ENCODE peak calls at places on chromosomes 16 and 17, in seven cellular contexts. One of them, this sample, is unnamed.
A peak's percentile ranks its signal among the peaks of the same experiment; 100 is the strongest.

GRCh38 chr17:56185491-56185890 is 32.2 kb downstream of the ANKFN1 start:
- DNase-seq in NCI-H510A: no peak
- DNase-seq in IMR-90: peak; percentile 49
- DNase-seq in EH: peak; percentile 85
- DNase-seq in fibroblast of pulmonary artery: peak; percentile 56
- DNase-seq in activated T-helper 1 cell treated with anti-CD3 and anti-CD28 coated beads, Interleukin-2, amount 50 U/mL, for 16 hours: no peak
- DNase-seq in mucosa of gallbladder: no peak
- DNase-seq in this sample: peak; percentile 57

GRCh38 chr16:10419701-10420100 is 33.8 kb downstream of the ATF7IP2 start:
- DNase-seq in NCI-H510A: no peak
- DNase-seq in EH: no peak
- DNase-seq in IMR-90: no peak
- DNase-seq in mucosa of gallbladder: no peak
- DNase-seq in activated T-helper 1 cell treated with anti-CD3 and anti-CD28 coated beads, Interleukin-2, amount 50 U/mL, for 16 hours: no peak
- DNase-seq in fibroblast of pulmonary artery: no peak
- DNase-seq in this sample: no peak

GRCh38 chr17:35731932-35732805 is 730 bp downstream of the RASL10B start:
- DNase-seq in EH: no peak
- DNase-seq in IMR-90: no peak
- DNase-seq in activated T-helper 1 cell treated with anti-CD3 and anti-CD28 coated beads, Interleukin-2, amount 50 U/mL, for 16 hours: no peak
- DNase-seq in mucosa of gallbladder: no peak
- DNase-seq in NCI-H510A: no peak
- DNase-seq in fibroblast of pulmonary artery: no peak
- DNase-seq in this sample: no peak

GRCh38 chr17:740240-741055 is 8.1 kb downstream of the TLCD3A start:
- DNase-seq in activated T-helper 1 cell treated with anti-CD3 and anti-CD28 coated beads, Interleukin-2, amount 50 U/mL, for 16 hours: no peak
- DNase-seq in NCI-H510A: no peak
- DNase-seq in EH: no peak
- DNase-seq in fibroblast of pulmonary artery: no peak
- DNase-seq in IMR-90: no peak
- DNase-seq in mucosa of gallbladder: peak; percentile 23
- DNase-seq in this sample: no peak

GRCh38 chr17:81429353-81429774 is 34.1 kb downstream of the BAHCC1 start:
- DNase-seq in fibroblast of pulmonary artery: peak; percentile 77
- DNase-seq in activated T-helper 1 cell treated with anti-CD3 and anti-CD28 coated beads, Interleukin-2, amount 50 U/mL, for 16 hours: no peak
- DNase-seq in IMR-90: peak; percentile 67
- DNase-seq in EH: peak; percentile 81
- DNase-seq in NCI-H510A: peak; percentile 41
- DNase-seq in mucosa of gallbladder: peak; percentile 89
- DNase-seq in this sample: peak; percentile 43

GRCh38 chr16:84864266-84864955 is 44.6 kb downstream of the CRISPLD2 start:
- DNase-seq in IMR-90: no peak
- DNase-seq in EH: no peak
- DNase-seq in NCI-H510A: no peak
- DNase-seq in activated T-helper 1 cell treated with anti-CD3 and anti-CD28 coated beads, Interleukin-2, amount 50 U/mL, for 16 hours: no peak
- DNase-seq in mucosa of gallbladder: no peak
- DNase-seq in fibroblast of pulmonary artery: no peak
- DNase-seq in this sample: no peak

GRCh38 chr17:40547785-40548478 is 17.3 kb downstream of the CCR7 start:
- DNase-seq in activated T-helper 1 cell treated with anti-CD3 and anti-CD28 coated beads, Interleukin-2, amount 50 U/mL, for 16 hours: no peak
- DNase-seq in fibroblast of pulmonary artery: no peak
- DNase-seq in IMR-90: no peak
- DNase-seq in NCI-H510A: no peak
- DNase-seq in EH: no peak
- DNase-seq in mucosa of gallbladder: no peak
- DNase-seq in this sample: no peak

GRCh38 chr17:7858487-7858832 is 657 bp downstream of the CYB5D1 start:
- DNase-seq in activated T-helper 1 cell treated with anti-CD3 and anti-CD28 coated beads, Interleukin-2, amount 50 U/mL, for 16 hours: no peak
- DNase-seq in NCI-H510A: peak; percentile 23
- DNase-seq in EH: peak; percentile 64
- DNase-seq in fibroblast of pulmonary artery: peak; percentile 50
- DNase-seq in IMR-90: peak; percentile 44
- DNase-seq in mucosa of gallbladder: no peak
- DNase-seq in this sample: peak; percentile 66

GRCh38 chr17:57548421-57549385 is 196.4 kb downstream of the CCDC182 start:
- DNase-seq in activated T-helper 1 cell treated with anti-CD3 and anti-CD28 coated beads, Interleukin-2, amount 50 U/mL, for 16 hours: no peak
- DNase-seq in IMR-90: no peak
- DNase-seq in fibroblast of pulmonary artery: peak; percentile 35
- DNase-seq in mucosa of gallbladder: no peak
- DNase-seq in EH: no peak
- DNase-seq in NCI-H510A: no peak
- DNase-seq in this sample: no peak

GRCh38 chr17:51298508-51299371 is 38.4 kb downstream of the UTP18 start:
- DNase-seq in NCI-H510A: no peak
- DNase-seq in activated T-helper 1 cell treated with anti-CD3 and anti-CD28 coated beads, Interleukin-2, amount 50 U/mL, for 16 hours: no peak
- DNase-seq in EH: peak; percentile 53
- DNase-seq in IMR-90: peak; percentile 54
- DNase-seq in mucosa of gallbladder: no peak
- DNase-seq in fibroblast of pulmonary artery: peak; percentile 66
- DNase-seq in this sample: peak; percentile 48

GRCh38 chr16:85392756-85393673 is 220.1 kb upstream of the GSE1 start:
- DNase-seq in mucosa of gallbladder: no peak
- DNase-seq in fibroblast of pulmonary artery: no peak
- DNase-seq in IMR-90: no peak
- DNase-seq in EH: no peak
- DNase-seq in activated T-helper 1 cell treated with anti-CD3 and anti-CD28 coated beads, Interleukin-2, amount 50 U/mL, for 16 hours: no peak
- DNase-seq in NCI-H510A: no peak
- DNase-seq in this sample: no peak

GRCh38 chr16:66844009-66844341 is 239 bp upstream of the CA7 start:
- DNase-seq in EH: no peak
- DNase-seq in activated T-helper 1 cell treated with anti-CD3 and anti-CD28 coated beads, Interleukin-2, amount 50 U/mL, for 16 hours: no peak
- DNase-seq in mucosa of gallbladder: no peak
- DNase-seq in NCI-H510A: no peak
- DNase-seq in fibroblast of pulmonary artery: no peak
- DNase-seq in IMR-90: no peak
- DNase-seq in this sample: no peak

GRCh38 chr16:2824626-2825025 is 5.5 kb upstream of the ZG16B start:
- DNase-seq in fibroblast of pulmonary artery: no peak
- DNase-seq in EH: no peak
- DNase-seq in NCI-H510A: no peak
- DNase-seq in IMR-90: no peak
- DNase-seq in activated T-helper 1 cell treated with anti-CD3 and anti-CD28 coated beads, Interleukin-2, amount 50 U/mL, for 16 hours: no peak
- DNase-seq in mucosa of gallbladder: no peak
- DNase-seq in this sample: no peak

GRCh38 chr17:56478836-56479447 is 114.6 kb upstream of the NOG start:
- DNase-seq in EH: peak; percentile 39
- DNase-seq in fibroblast of pulmonary artery: peak; percentile 10
- DNase-seq in activated T-helper 1 cell treated with anti-CD3 and anti-CD28 coated beads, Interleukin-2, amount 50 U/mL, for 16 hours: no peak
- DNase-seq in NCI-H510A: no peak
- DNase-seq in IMR-90: peak; percentile 25
- DNase-seq in mucosa of gallbladder: no peak
- DNase-seq in this sample: peak; percentile 20

GRCh38 chr17:13931752-13932477 is 137.4 kb upstream of the COX10 start:
- DNase-seq in fibroblast of pulmonary artery: peak; percentile 37
- DNase-seq in activated T-helper 1 cell treated with anti-CD3 and anti-CD28 coated beads, Interleukin-2, amount 50 U/mL, for 16 hours: no peak
- DNase-seq in mucosa of gallbladder: peak; percentile 56
- DNase-seq in EH: peak; percentile 67
- DNase-seq in IMR-90: peak; percentile 3
- DNase-seq in NCI-H510A: no peak
- DNase-seq in this sample: no peak

GRCh38 chr17:75697651-75698291 is 23.5 kb upstream of the ITGB4 start:
- DNase-seq in NCI-H510A: no peak
- DNase-seq in activated T-helper 1 cell treated with anti-CD3 and anti-CD28 coated beads, Interleukin-2, amount 50 U/mL, for 16 hours: no peak
- DNase-seq in fibroblast of pulmonary artery: no peak
- DNase-seq in IMR-90: no peak
- DNase-seq in EH: no peak
- DNase-seq in mucosa of gallbladder: no peak
- DNase-seq in this sample: no peak

GRCh38 chr17:66850692-66851091 is 15.8 kb downstream of the CACNG5 start:
- DNase-seq in fibroblast of pulmonary artery: no peak
- DNase-seq in activated T-helper 1 cell treated with anti-CD3 and anti-CD28 coated beads, Interleukin-2, amount 50 U/mL, for 16 hours: no peak
- DNase-seq in NCI-H510A: no peak
- DNase-seq in IMR-90: no peak
- DNase-seq in mucosa of gallbladder: no peak
- DNase-seq in EH: no peak
- DNase-seq in this sample: no peak

GRCh38 chr16:22124583-22125284 is 32.4 kb downstream of the VWA3A start:
- DNase-seq in activated T-helper 1 cell treated with anti-CD3 and anti-CD28 coated beads, Interleukin-2, amount 50 U/mL, for 16 hours: no peak
- DNase-seq in mucosa of gallbladder: no peak
- DNase-seq in NCI-H510A: no peak
- DNase-seq in EH: no peak
- DNase-seq in fibroblast of pulmonary artery: no peak
- DNase-seq in IMR-90: no peak
- DNase-seq in this sample: no peak

GRCh38 chr17:29379084-29379811 is 10.9 kb upstream of the TAOK1 start:
- DNase-seq in NCI-H510A: peak; percentile 34
- DNase-seq in EH: no peak
- DNase-seq in activated T-helper 1 cell treated with anti-CD3 and anti-CD28 coated beads, Interleukin-2, amount 50 U/mL, for 16 hours: no peak
- DNase-seq in fibroblast of pulmonary artery: no peak
- DNase-seq in mucosa of gallbladder: no peak
- DNase-seq in IMR-90: no peak
- DNase-seq in this sample: no peak

GRCh38 chr17:37664214-37664613 is 21.0 kb upstream of the DDX52 start:
- DNase-seq in NCI-H510A: no peak
- DNase-seq in mucosa of gallbladder: no peak
- DNase-seq in activated T-helper 1 cell treated with anti-CD3 and anti-CD28 coated beads, Interleukin-2, amount 50 U/mL, for 16 hours: no peak
- DNase-seq in EH: no peak
- DNase-seq in IMR-90: no peak
- DNase-seq in fibroblast of pulmonary artery: no peak
- DNase-seq in this sample: no peak

GRCh38 chr17:39738568-39738901 is 797 bp downstream of the GRB7 start:
- DNase-seq in mucosa of gallbladder: no peak
- DNase-seq in EH: no peak
- DNase-seq in NCI-H510A: peak; percentile 41
- DNase-seq in fibroblast of pulmonary artery: no peak
- DNase-seq in activated T-helper 1 cell treated with anti-CD3 and anti-CD28 coated beads, Interleukin-2, amount 50 U/mL, for 16 hours: no peak
- DNase-seq in IMR-90: no peak
- DNase-seq in this sample: no peak

GRCh38 chr17:76318586-76318985 is 10.5 kb upstream of the QRICH2 start:
- DNase-seq in NCI-H510A: no peak
- DNase-seq in EH: peak; percentile 48
- DNase-seq in mucosa of gallbladder: no peak
- DNase-seq in activated T-helper 1 cell treated with anti-CD3 and anti-CD28 coated beads, Interleukin-2, amount 50 U/mL, for 16 hours: no peak
- DNase-seq in fibroblast of pulmonary artery: no peak
- DNase-seq in IMR-90: peak; percentile 85
- DNase-seq in this sample: peak; percentile 27

GRCh38 chr16:35342012-35342411 is 1882.6 kb downstream of the TP53TG3F start:
- DNase-seq in EH: no peak
- DNase-seq in IMR-90: no peak
- DNase-seq in fibroblast of pulmonary artery: no peak
- DNase-seq in activated T-helper 1 cell treated with anti-CD3 and anti-CD28 coated beads, Interleukin-2, amount 50 U/mL, for 16 hours: no peak
- DNase-seq in NCI-H510A: no peak
- DNase-seq in mucosa of gallbladder: no peak
- DNase-seq in this sample: no peak

GRCh38 chr16:4704913-4705312 is 11.6 kb downstream of the NUDT16L1 start:
- DNase-seq in EH: no peak
- DNase-seq in activated T-helper 1 cell treated with anti-CD3 and anti-CD28 coated beads, Interleukin-2, amount 50 U/mL, for 16 hours: no peak
- DNase-seq in mucosa of gallbladder: no peak
- DNase-seq in IMR-90: no peak
- DNase-seq in fibroblast of pulmonary artery: no peak
- DNase-seq in NCI-H510A: no peak
- DNase-seq in this sample: no peak

GRCh38 chr16:77439106-77439505 is 4.3 kb upstream of the ADAMTS18 start:
- DNase-seq in fibroblast of pulmonary artery: no peak
- DNase-seq in EH: no peak
- DNase-seq in activated T-helper 1 cell treated with anti-CD3 and anti-CD28 coated beads, Interleukin-2, amount 50 U/mL, for 16 hours: no peak
- DNase-seq in NCI-H510A: no peak
- DNase-seq in IMR-90: no peak
- DNase-seq in mucosa of gallbladder: no peak
- DNase-seq in this sample: no peak

GRCh38 chr16:75372236-75372856 is 61.0 kb downstream of the CFDP1 start:
- DNase-seq in EH: peak; percentile 56
- DNase-seq in IMR-90: peak; percentile 59
- DNase-seq in NCI-H510A: no peak
- DNase-seq in mucosa of gallbladder: no peak
- DNase-seq in activated T-helper 1 cell treated with anti-CD3 and anti-CD28 coated beads, Interleukin-2, amount 50 U/mL, for 16 hours: no peak
- DNase-seq in fibroblast of pulmonary artery: peak; percentile 73
- DNase-seq in this sample: peak; percentile 43

GRCh38 chr17:16593356-16594102 is 24.5 kb upstream of the ZNF287 start:
- DNase-seq in activated T-helper 1 cell treated with anti-CD3 and anti-CD28 coated beads, Interleukin-2, amount 50 U/mL, for 16 hours: no peak
- DNase-seq in fibroblast of pulmonary artery: peak; percentile 50
- DNase-seq in mucosa of gallbladder: no peak
- DNase-seq in EH: no peak
- DNase-seq in NCI-H510A: no peak
- DNase-seq in IMR-90: peak; percentile 22
- DNase-seq in this sample: no peak

GRCh38 chr17:335691-336090 is 16.9 kb downstream of the RPH3AL start:
- DNase-seq in mucosa of gallbladder: no peak
- DNase-seq in IMR-90: no peak
- DNase-seq in EH: no peak
- DNase-seq in fibroblast of pulmonary artery: no peak
- DNase-seq in activated T-helper 1 cell treated with anti-CD3 and anti-CD28 coated beads, Interleukin-2, amount 50 U/mL, for 16 hours: no peak
- DNase-seq in NCI-H510A: no peak
- DNase-seq in this sample: no peak

GRCh38 chr17:75535119-75535537 is 9.6 kb downstream of the LLGL2 start:
- DNase-seq in fibroblast of pulmonary artery: no peak
- DNase-seq in IMR-90: no peak
- DNase-seq in EH: no peak
- DNase-seq in mucosa of gallbladder: peak; percentile 86
- DNase-seq in activated T-helper 1 cell treated with anti-CD3 and anti-CD28 coated beads, Interleukin-2, amount 50 U/mL, for 16 hours: no peak
- DNase-seq in NCI-H510A: no peak
- DNase-seq in this sample: no peak

GRCh38 chr17:7213895-7214299 is 5.7 kb downstream of the DLG4 start:
- DNase-seq in fibroblast of pulmonary artery: peak; percentile 84
- DNase-seq in IMR-90: peak; percentile 73
- DNase-seq in mucosa of gallbladder: no peak
- DNase-seq in EH: peak; percentile 68
- DNase-seq in NCI-H510A: peak; percentile 74
- DNase-seq in activated T-helper 1 cell treated with anti-CD3 and anti-CD28 coated beads, Interleukin-2, amount 50 U/mL, for 16 hours: peak; percentile 57
- DNase-seq in this sample: peak; percentile 67

GRCh38 chr16:8798174-8798527 is 512 bp downstream of the PMM2 start:
- DNase-seq in activated T-helper 1 cell treated with anti-CD3 and anti-CD28 coated beads, Interleukin-2, amount 50 U/mL, for 16 hours: no peak
- DNase-seq in fibroblast of pulmonary artery: peak; percentile 21
- DNase-seq in EH: no peak
- DNase-seq in mucosa of gallbladder: no peak
- DNase-seq in NCI-H510A: no peak
- DNase-seq in IMR-90: peak; percentile 36
- DNase-seq in this sample: peak; percentile 10

GRCh38 chr17:80441133-80441578 is 26.2 kb downstream of the ENDOV start:
- DNase-seq in mucosa of gallbladder: no peak
- DNase-seq in NCI-H510A: no peak
- DNase-seq in fibroblast of pulmonary artery: peak; percentile 56
- DNase-seq in IMR-90: peak; percentile 36
- DNase-seq in activated T-helper 1 cell treated with anti-CD3 and anti-CD28 coated beads, Interleukin-2, amount 50 U/mL, for 16 hours: peak; percentile 16
- DNase-seq in EH: peak; percentile 57
- DNase-seq in this sample: no peak

GRCh38 chr17:31269597-31269996 is 27.4 kb downstream of the OMG start:
- DNase-seq in activated T-helper 1 cell treated with anti-CD3 and anti-CD28 coated beads, Interleukin-2, amount 50 U/mL, for 16 hours: no peak
- DNase-seq in IMR-90: peak; percentile 97
- DNase-seq in mucosa of gallbladder: no peak
- DNase-seq in EH: peak; percentile 99
- DNase-seq in NCI-H510A: no peak
- DNase-seq in fibroblast of pulmonary artery: peak; percentile 95
- DNase-seq in this sample: peak; percentile 92

GRCh38 chr17:72529386-72529785 is 408.6 kb downstream of the SOX9 start:
- DNase-seq in IMR-90: no peak
- DNase-seq in EH: no peak
- DNase-seq in mucosa of gallbladder: no peak
- DNase-seq in NCI-H510A: peak; percentile 55
- DNase-seq in activated T-helper 1 cell treated with anti-CD3 and anti-CD28 coated beads, Interleukin-2, amount 50 U/mL, for 16 hours: no peak
- DNase-seq in fibroblast of pulmonary artery: no peak
- DNase-seq in this sample: no peak

GRCh38 chr16:82979406-82980111 is 352.8 kb downstream of the CDH13 start:
- DNase-seq in fibroblast of pulmonary artery: peak; percentile 61
- DNase-seq in IMR-90: peak; percentile 20
- DNase-seq in activated T-helper 1 cell treated with anti-CD3 and anti-CD28 coated beads, Interleukin-2, amount 50 U/mL, for 16 hours: no peak
- DNase-seq in EH: peak; percentile 40
- DNase-seq in NCI-H510A: no peak
- DNase-seq in mucosa of gallbladder: no peak
- DNase-seq in this sample: no peak

GRCh38 chr16:81551141-81551808 is 106.7 kb downstream of the CMIP start:
- DNase-seq in IMR-90: peak; percentile 70
- DNase-seq in mucosa of gallbladder: no peak
- DNase-seq in EH: peak; percentile 83
- DNase-seq in activated T-helper 1 cell treated with anti-CD3 and anti-CD28 coated beads, Interleukin-2, amount 50 U/mL, for 16 hours: no peak
- DNase-seq in fibroblast of pulmonary artery: peak; percentile 79
- DNase-seq in NCI-H510A: no peak
- DNase-seq in this sample: peak; percentile 62

GRCh38 chr16:85507342-85507741 is 105.8 kb upstream of the GSE1 start:
- DNase-seq in fibroblast of pulmonary artery: no peak
- DNase-seq in IMR-90: no peak
- DNase-seq in EH: no peak
- DNase-seq in activated T-helper 1 cell treated with anti-CD3 and anti-CD28 coated beads, Interleukin-2, amount 50 U/mL, for 16 hours: no peak
- DNase-seq in mucosa of gallbladder: no peak
- DNase-seq in NCI-H510A: no peak
- DNase-seq in this sample: no peak

GRCh38 chr17:10295728-10296343 is 77.0 kb downstream of the MYH13 start:
- DNase-seq in activated T-helper 1 cell treated with anti-CD3 and anti-CD28 coated beads, Interleukin-2, amount 50 U/mL, for 16 hours: no peak
- DNase-seq in EH: peak; percentile 62
- DNase-seq in NCI-H510A: no peak
- DNase-seq in fibroblast of pulmonary artery: peak; percentile 83
- DNase-seq in IMR-90: peak; percentile 33
- DNase-seq in mucosa of gallbladder: peak; percentile 40
- DNase-seq in this sample: peak; percentile 60